ENCODE peak calls at places on chromosomes 11 and 22, in four cellular contexts. B is neuronal stem cell, C is NT2/D1, S is heart left ventricle. P is an unnamed sample.

GRCh38 chr22:29071261-29072045 is 1.4 kb upstream of the KREMEN1 start:
- DNase-seq in B (peak), C (no peak), S (peak), P (peak)

GRCh38 chr11:76266269-76266668 is 60.0 kb upstream of the WNT11 start:
- DNase-seq in B (no peak), C (no peak), S (no peak), P (no peak)

GRCh38 chr22:39994046-39994565 is 648 bp upstream of the FAM83F start:
- DNase-seq in B (no peak), C (no peak), S (no peak), P (no peak)

GRCh38 chr11:76510060-76511047 is 65.5 kb downstream of the EMSY start:
- DNase-seq in B (no peak), C (peak), S (no peak), P (no peak)

GRCh38 chr22:37054078-37054440 is 2.5 kb downstream of the KCTD17 start:
- DNase-seq in B (no peak), C (no peak), S (no peak), P (no peak)

GRCh38 chr11:67996622-67997459 is 7.1 kb downstream of the UNC93B1 start:
- DNase-seq in B (peak), C (peak), S (peak), P (peak)

GRCh38 chr11:122348658-122349451 is 232.8 kb upstream of the BLID start:
- DNase-seq in B (no peak), C (no peak), S (peak), P (no peak)

GRCh38 chr11:102289510-102290078 is 27.7 kb upstream of the BIRC3 start:
- DNase-seq in B (no peak), C (no peak), S (no peak), P (no peak)

GRCh38 chr22:43440556-43440955 is 28.7 kb downstream of the MPPED1 start:
- DNase-seq in B (no peak), C (no peak), S (no peak), P (no peak)

GRCh38 chr11:76910620-76911414 is 50.1 kb downstream of the ACER3 start:
- DNase-seq in B (no peak), C (peak), S (peak), P (no peak)

GRCh38 chr11:66852466-66853241 is 4.2 kb upstream of the LRFN4 start:
- DNase-seq in B (no peak), C (no peak), S (no peak), P (no peak)

GRCh38 chr22:46894081-46894671 is 131.7 kb downstream of the TBC1D22A start:
- DNase-seq in B (no peak), C (no peak), S (peak), P (peak)

GRCh38 chr11:107898270-107898669 is 30.0 kb upstream of the RAB39A start:
- DNase-seq in B (peak), C (peak), S (no peak), P (no peak)

GRCh38 chr11:96303067-96303466 is 39.9 kb downstream of the MAML2 start:
- DNase-seq in B (no peak), C (no peak), S (no peak), P (no peak)

GRCh38 chr22:28316014-28316413 is 363.6 kb downstream of the TTC28 start:
- DNase-seq in B (no peak), C (no peak), S (no peak), P (no peak)

GRCh38 chr11:109590782-109591181 is 168.8 kb downstream of the C11orf87 start:
- DNase-seq in B (no peak), C (no peak), S (no peak), P (no peak)

GRCh38 chr11:15200696-15201095 is 86.0 kb downstream of the INSC start:
- DNase-seq in B (no peak), C (no peak), S (no peak), P (no peak)

GRCh38 chr22:30178180-30179126 is 68.1 kb downstream of the LIF start:
- DNase-seq in B (no peak), C (no peak), S (no peak), P (peak)

GRCh38 chr11:69430566-69430965 is 50.9 kb upstream of the LINC01488 start:
- DNase-seq in B (no peak), C (no peak), S (no peak), P (no peak)

GRCh38 chr11:9384535-9385287 is at the start of gene IPO7:
- DNase-seq in B (peak), C (peak), S (peak), P (peak)

GRCh38 chr11:100855466-100856067 is 168.5 kb downstream of the ARHGAP42 start:
- DNase-seq in B (no peak), C (peak), S (no peak), P (no peak)

GRCh38 chr11:100741866-100742625 is 55.0 kb downstream of the ARHGAP42 start:
- DNase-seq in B (no peak), C (no peak), S (no peak), P (no peak)

GRCh38 chr11:86118201-86118600 is 49.3 kb upstream of the PICALM start:
- DNase-seq in B (no peak), C (no peak), S (no peak), P (no peak)
- H3K4me3 ChIP-seq in B (no peak), C (no peak), S (no peak), P (no peak)

GRCh38 chr11:64224151-64224890 is 1.7 kb downstream of the TRPT1 start:
- DNase-seq in B (no peak), C (no peak), S (peak), P (no peak)
- H3K4me3 ChIP-seq in B (peak), C (no peak), S (no peak), P (no peak)

GRCh38 chr11:47257518-47258316 is at the start of gene NR1H3:
- DNase-seq in B (peak), C (no peak), S (peak), P (peak)
- H3K4me3 ChIP-seq in B (peak), C (peak), S (no peak), P (no peak)

DNA sequence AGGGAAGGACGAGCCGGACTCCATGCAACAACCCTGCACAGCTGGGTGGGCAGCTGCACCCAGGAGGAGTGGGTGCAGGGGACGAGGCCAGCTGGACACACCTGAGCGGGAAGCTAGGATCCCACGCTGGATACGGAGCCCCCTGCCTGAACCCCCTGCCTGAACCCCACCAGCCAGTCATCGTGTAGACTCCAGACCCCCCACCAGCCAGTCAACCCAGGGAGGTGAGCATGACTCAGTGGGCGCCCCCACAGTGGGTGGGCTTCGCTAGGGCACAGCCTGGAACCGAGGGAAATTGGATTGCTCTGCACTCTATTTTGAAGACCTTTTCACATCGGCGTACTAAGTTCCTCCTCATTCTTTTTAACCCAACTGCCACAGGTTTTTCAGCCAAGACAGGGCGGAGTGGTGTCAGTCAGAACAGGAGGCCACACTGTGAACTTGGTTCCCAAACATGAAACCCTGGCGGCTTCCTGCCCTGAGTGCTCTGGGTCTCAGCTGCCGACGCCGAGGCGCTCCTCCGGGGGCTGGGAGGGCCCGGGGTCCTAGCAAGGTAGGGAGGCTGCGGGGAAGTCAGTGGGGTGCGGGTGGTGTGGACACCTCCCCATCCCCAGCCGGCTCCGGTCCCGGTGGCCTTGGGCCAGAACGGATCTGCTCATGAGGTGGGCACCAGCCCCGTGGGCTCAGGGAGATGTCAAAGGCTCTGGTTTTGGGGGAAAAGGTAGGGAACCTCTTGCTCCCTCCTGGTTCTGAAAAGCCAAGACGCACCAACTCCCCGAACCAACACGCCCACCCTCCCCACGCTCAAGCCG is 57.0 kb downstream of the BRD1 start:
- DNase-seq in B (no peak), C (no peak), S (no peak), P (no peak)
- H3K4me3 ChIP-seq in B (no peak), C (no peak), S (no peak), P (peak)

DNA sequence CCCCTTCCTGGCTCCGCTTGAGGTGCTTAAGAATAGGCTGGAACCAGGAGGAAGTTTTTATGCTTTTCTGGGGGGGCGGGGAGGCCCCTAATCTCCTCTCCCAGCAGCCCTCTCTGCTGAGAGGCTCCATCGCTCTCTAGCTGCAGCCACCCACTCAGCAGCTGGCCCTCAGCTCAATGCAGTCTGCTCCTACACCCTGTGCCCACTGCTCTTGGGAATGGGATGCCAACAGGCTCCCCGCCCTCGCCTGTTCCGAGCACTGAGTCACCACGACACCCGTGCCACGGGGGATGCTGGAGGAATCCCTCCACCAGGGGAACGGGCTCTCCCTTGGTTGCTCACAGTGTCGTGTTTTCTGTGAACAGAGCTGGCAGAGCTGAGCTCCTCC is 23.5 kb upstream of the SUSD2 start:
- DNase-seq in B (no peak), C (no peak), S (no peak), P (peak)
- H3K4me3 ChIP-seq in B (no peak), C (no peak), S (no peak), P (no peak)

DNA sequence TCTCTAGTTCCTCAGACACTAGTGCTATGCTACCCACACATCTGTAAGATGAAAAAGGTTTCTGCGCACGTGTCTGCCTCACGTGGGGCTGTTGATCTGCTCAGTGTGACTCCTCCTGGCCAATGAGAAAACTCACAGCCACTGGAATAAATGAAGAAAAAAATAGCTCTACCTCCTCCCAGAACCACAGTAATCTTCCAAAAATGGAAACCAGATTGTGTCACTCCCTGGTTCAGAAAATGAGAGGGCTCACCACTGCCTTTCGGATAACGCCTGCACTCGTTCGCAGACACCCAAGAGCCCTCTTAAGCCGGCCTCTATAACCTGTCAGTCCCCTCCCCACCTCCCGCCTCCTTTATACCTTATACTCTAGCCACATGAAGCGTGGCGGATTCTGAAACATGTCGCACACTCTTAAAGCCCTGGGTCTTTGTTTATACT is 5.1 kb downstream of the APBB1 start:
- DNase-seq in B (no peak), C (no peak), S (no peak), P (no peak)
- H3K4me3 ChIP-seq in B (no peak), C (no peak), S (no peak), P (no peak)

DNA sequence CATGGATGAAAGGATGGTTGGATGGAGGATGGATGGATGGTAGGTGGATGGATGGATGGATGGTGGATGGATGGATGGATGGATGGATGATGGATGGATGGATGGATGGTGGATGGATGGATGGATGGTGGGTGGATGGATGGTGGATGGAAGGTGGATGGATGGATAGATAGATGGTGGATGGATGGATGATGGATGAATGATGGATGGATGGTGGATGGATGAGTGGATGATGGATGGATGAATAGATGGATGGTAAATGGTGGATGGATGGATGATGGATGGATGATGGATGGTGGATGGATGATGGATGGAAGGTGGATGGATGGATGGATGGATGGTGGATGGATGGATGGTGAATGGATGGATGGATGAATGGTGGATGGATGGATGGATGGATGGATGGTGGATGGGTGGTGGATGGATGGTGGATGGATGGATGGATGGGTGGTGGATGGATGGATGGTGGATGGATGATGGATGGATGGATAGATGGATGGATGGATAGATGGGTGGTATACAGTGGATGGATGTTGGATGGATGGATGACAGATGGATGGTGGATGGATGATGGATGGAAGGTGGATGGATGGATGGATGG is 350.8 kb downstream of the BRD1 start:
- DNase-seq in B (no peak), C (no peak), S (no peak), P (no peak)
- H3K4me3 ChIP-seq in B (no peak), C (no peak), S (no peak), P (no peak)

GRCh38 chr11:132099692-132100091 is 729.3 kb downstream of the NTM start:
- DNase-seq in B (peak), C (no peak), S (no peak), P (no peak)
- H3K4me3 ChIP-seq in B (no peak), C (no peak), S (no peak), P (no peak)

GRCh38 chr11:32039149-32039548 is 51.7 kb upstream of the RCN1 start:
- DNase-seq in B (no peak), C (no peak), S (no peak), P (no peak)

GRCh38 chr11:32045456-32045855 is 45.4 kb upstream of the RCN1 start:
- DNase-seq in B (no peak), C (no peak), S (no peak), P (no peak)

GRCh38 chr11:32043737-32044515 is 46.9 kb upstream of the RCN1 start:
- DNase-seq in B (no peak), C (no peak), S (no peak), P (no peak)
- H3K4me3 ChIP-seq in B (no peak), C (no peak), S (no peak), P (no peak)

GRCh38 chr22:45270095-45271020 is 14.4 kb upstream of the UPK3A start:
- DNase-seq in B (no peak), C (no peak), S (no peak), P (no peak)
- H3K4me3 ChIP-seq in B (no peak), C (no peak), S (no peak), P (no peak)

P was measured in testis.